ENCODE peak calls at places on chromosomes 13 and 19, in six cellular contexts. D, B, C, I, G and F are unnamed samples.

GRCh38 chr13:31009166-31009565 is 76.7 kb downstream of the TEX26 start:
- DNase-seq in C (no peak), I (no peak), D (no peak), B (no peak), G (no peak), F (no peak)

GRCh38 chr13:39394811-39395685 is 207.9 kb downstream of the LHFPL6 start:
- DNase-seq in B (no peak), C (no peak), D (no peak), I (no peak), G (no peak), F (no peak)

GRCh38 chr13:102555914-102556553 is 40.8 kb upstream of the TPP2 start:
- DNase-seq in I (no peak), C (no peak), B (peak), D (no peak), G (peak), F (peak)

GRCh38 chr13:49653478-49653877 is 25.2 kb downstream of the ARL11 start:
- DNase-seq in C (no peak), B (no peak), G (no peak), I (no peak), D (no peak), F (no peak)

GRCh38 chr19:17052439-17052838 is 22.8 kb downstream of the HAUS8 start:
- DNase-seq in G (peak), I (no peak), B (peak), D (peak), C (no peak), F (peak)

GRCh38 chr13:27797228-27797624 is 4.9 kb downstream of the GSX1 start:
- DNase-seq in D (peak), I (no peak), B (peak), G (no peak), C (no peak), F (peak)

GRCh38 chr19:19817357-19817756 is 4.2 kb downstream of the ZNF506 start:
- DNase-seq in I (no peak), G (no peak), B (no peak), C (peak), D (no peak), F (no peak)

GRCh38 chr19:57288373-57288772 is 8.1 kb downstream of the ZNF460 start:
- DNase-seq in C (no peak), I (no peak), G (no peak), D (no peak), B (no peak), F (no peak)

GRCh38 chr19:34500656-34501120 is 19.1 kb downstream of the WTIP start:
- DNase-seq in G (no peak), B (no peak), D (no peak), C (no peak), I (no peak), F (peak)

GRCh38 chr19:40921005-40921897 is 39.2 kb upstream of the CYP2A7 start:
- DNase-seq in D (no peak), C (no peak), B (no peak), G (no peak), I (no peak), F (no peak)

GRCh38 chr13:39963612-39964011 is 308.1 kb downstream of the COG6 start:
- DNase-seq in C (no peak), B (no peak), I (no peak), G (no peak), D (no peak), F (no peak)

GRCh38 chr13:46211521-46212351 is at the start of gene LRRC63:
- DNase-seq in B (peak), C (peak), D (peak), G (peak), I (peak), F (peak)

GRCh38 chr13:95251641-95252040 is 49.6 kb downstream of the ABCC4 start:
- DNase-seq in G (no peak), B (no peak), C (no peak), I (no peak), D (no peak), F (no peak)

GRCh38 chr19:37342753-37343152 is 28.1 kb upstream of the ZNF527 start:
- DNase-seq in D (no peak), I (no peak), C (no peak), B (no peak), G (no peak), F (no peak)

GRCh38 chr13:49214917-49215376 is 5.2 kb upstream of the MLNR start:
- DNase-seq in I (no peak), B (no peak), G (peak), C (peak), D (no peak), F (peak)

GRCh38 chr19:12731337-12731736 is 3.1 kb downstream of the TRIR start:
- DNase-seq in I (no peak), C (no peak), B (no peak), G (no peak), D (no peak), F (no peak)

GRCh38 chr13:93951153-93951552 is 528.3 kb downstream of the DCT start:
- DNase-seq in D (no peak), I (no peak), G (no peak), B (peak), C (no peak), F (peak)

GRCh38 chr19:46133101-46133627 is 8.7 kb upstream of the IGFL3 start:
- DNase-seq in B (peak), C (no peak), G (peak), D (no peak), I (no peak), F (peak)

GRCh38 chr13:110010433-110011135 is 224.2 kb upstream of the IRS2 start:
- DNase-seq in I (no peak), C (no peak), G (no peak), D (no peak), B (no peak), F (no peak)

GRCh38 chr13:91381371-91381770 is 17.1 kb upstream of the GPC5 start:
- DNase-seq in I (no peak), B (no peak), G (peak), C (no peak), D (no peak), F (no peak)

GRCh38 chr19:1027953-1028902 is 1.8 kb downstream of the CNN2 start:
- DNase-seq in G (peak), I (no peak), B (no peak), C (peak), D (no peak), F (peak)

GRCh38 chr19:30978639-30979038 is 370.6 kb downstream of the TSHZ3 start:
- DNase-seq in B (no peak), I (no peak), G (no peak), C (no peak), D (no peak), F (peak)

GRCh38 chr19:17830567-17831418 is 9.5 kb upstream of the INSL3 start:
- DNase-seq in I (no peak), C (no peak), D (peak), B (peak), G (peak), F (peak)

GRCh38 chr13:50611117-50611781 is 232.2 kb downstream of the DLEU7 start:
- DNase-seq in C (no peak), G (peak), B (no peak), D (no peak), I (no peak), F (no peak)

GRCh38 chr19:7004313-7004931 is 16.8 kb downstream of the MBD3L2B start:
- DNase-seq in D (no peak), B (no peak), I (no peak), G (peak), C (no peak), F (peak)

GRCh38 chr19:27679905-27680304 is 1533.0 kb downstream of the UQCRFS1 start:
- DNase-seq in G (no peak), B (no peak), D (no peak), I (no peak), C (no peak), F (no peak)

GRCh38 chr13:36553501-36553900 is 120.3 kb upstream of the SERTM1 start:
- DNase-seq in D (no peak), I (no peak), G (no peak), B (peak), C (no peak), F (no peak)

GRCh38 chr13:41458187-41458938 is 1.0 kb downstream of the RGCC start:
- DNase-seq in I (no peak), C (peak), B (peak), D (peak), G (peak), F (peak)

GRCh38 chr13:75864718-75865117 is 228.6 kb downstream of the LMO7 start:
- DNase-seq in G (no peak), B (no peak), C (no peak), I (no peak), D (no peak), F (no peak)

GRCh38 chr19:1252221-1252817 is 3.9 kb downstream of the MIDN start:
- DNase-seq in G (peak), D (no peak), B (no peak), C (peak), I (no peak), F (no peak)